ENCODE peak calls at places on chromosomes 4 and X, in ten cellular contexts. V is uterus; P is activated T-cell treated with anti-CD3 and anti-CD28 coated beads, Interleukin-2, amount 50 U/mL, for 48 hours; N is A549; H is activated T-helper 1 cell treated with anti-CD3 and anti-CD28 coated beads, Interleukin-2, amount 50 U/mL, for 16 hours; T is fibroblast of the aortic adventitia; Q is lower leg skin; S is occipital lobe; Z is sigmoid colon; Y is KG1. L is an unnamed sample.

GRCh38 chr4:90137545-90137944 is 10.4 kb downstream of the CCSER1 start:
- DNase-seq in N (no peak), Z (no peak), Q (no peak), T (no peak), S (no peak), H (no peak), P (no peak), V (no peak), Y (no peak), L (no peak)

GRCh38 chr4:110062166-110062565 is 136.2 kb downstream of the ELOVL6 start:
- DNase-seq in N (no peak), H (no peak), P (no peak), Z (no peak), S (peak; percentile 57), T (no peak), Y (no peak), Q (no peak), V (no peak), L (no peak)

GRCh38 chr4:106806158-106806797 is 229.8 kb downstream of the DKK2 start:
- DNase-seq in Q (no peak), P (no peak), N (no peak), H (no peak), T (no peak), V (no peak), Y (no peak), S (no peak), Z (no peak), L (no peak)

GRCh38 chrX:57156397-57157049 is 19.3 kb upstream of the SPIN2A start:
- DNase-seq in Z (no peak), P (no peak), T (peak; percentile 50), S (no peak), Q (no peak), Y (no peak), H (no peak), V (no peak), N (peak; percentile 51), L (no peak)

GRCh38 chr4:144174401-144175067 is 34.0 kb upstream of the GYPA start:
- DNase-seq in T (peak; percentile 84), H (no peak), Y (peak; percentile 8), N (peak; percentile 45), S (no peak), V (no peak), Z (no peak), P (no peak), Q (peak; percentile 15), L (no peak)

GRCh38 chr4:80172203-80172602 is 25.1 kb upstream of the PRDM8 start:
- DNase-seq in Z (no peak), H (no peak), T (no peak), Y (no peak), Q (no peak), P (no peak), S (no peak), N (no peak), V (no peak), L (no peak)

GRCh38 chr4:66014146-66014765 is 344.0 kb upstream of the EPHA5 start:
- DNase-seq in Z (no peak), Q (no peak), T (no peak), S (no peak), V (no peak), Y (no peak), P (no peak), N (no peak), H (no peak), L (no peak)

GRCh38 chr4:38621004-38621684 is 42.9 kb upstream of the KLF3 start:
- DNase-seq in T (peak; percentile 94), Z (no peak), H (no peak), S (no peak), P (no peak), Y (no peak), N (peak; percentile 87), Q (peak; percentile 89), V (no peak), L (no peak)

GRCh38 chr4:143355540-143356217 is 19.0 kb downstream of the GAB1 start:
- DNase-seq in Y (no peak), S (no peak), P (no peak), H (no peak), V (no peak), Z (no peak), Q (no peak), N (no peak), T (peak; percentile 56), L (no peak)

L was measured in suprapubic skin.